ENCODE peak calls at places on chromosomes 11 and 22, in four cellular contexts. X is GM13977, E is NCI-H2081, Q is amniotic stem cell. J is an unnamed sample.

GRCh38 chr11:64296236-64296635 is 3.9 kb upstream of the CATSPERZ start:
- DNase-seq in Q (no peak), E (no peak), X (no peak), J (no peak)

GRCh38 chr22:23070418-23071162 is at the start of gene GNAZ:
- DNase-seq in E (no peak), X (peak; percentile 61), Q (no peak), J (peak; percentile 32)

GRCh38 chr22:48084041-48084748 is 1321.7 kb downstream of the TBC1D22A start:
- DNase-seq in E (no peak), Q (no peak), X (no peak), J (peak; percentile 36)

GRCh38 chr11:1640076-1640946 is 10.7 kb downstream of the KRTAP5-5 start:
- DNase-seq in Q (no peak), X (peak; percentile 75), E (no peak), J (no peak)

GRCh38 chr11:123517559-123518364 is 87.7 kb downstream of the GRAMD1B start:
- DNase-seq in Q (no peak), X (peak; percentile 65), E (no peak), J (peak; percentile 69)

GRCh38 chr11:1882265-1883238 is 9.1 kb downstream of the PRR33 start:
- DNase-seq in Q (peak; percentile 7), E (peak; percentile 69), X (peak; percentile 93), J (peak; percentile 66)

GRCh38 chr11:109140857-109141515 is 281.0 kb upstream of the C11orf87 start:
- DNase-seq in Q (no peak), X (no peak), E (no peak), J (no peak)

GRCh38 chr11:125062931-125063428 is at the start of gene SLC37A2:
- DNase-seq in E (no peak), X (peak; percentile 87), Q (peak; percentile 15), J (peak; percentile 85)

GRCh38 chr11:78420255-78420764 is 2.7 kb upstream of the GAB2 start:
- DNase-seq in E (peak; percentile 44), X (peak; percentile 38), Q (peak; percentile 52), J (no peak)

GRCh38 chr11:62543680-62544444 is 2.7 kb downstream of the AHNAK start:
- DNase-seq in Q (no peak), X (no peak), E (no peak), J (no peak)

GRCh38 chr11:109405671-109406070 is 16.3 kb upstream of the C11orf87 start:
- DNase-seq in E (no peak), X (no peak), Q (no peak), J (no peak)

GRCh38 chr22:31343235-31344191 is 2.6 kb downstream of the PATZ1 start:
- DNase-seq in E (peak; percentile 44), X (peak; percentile 46), Q (peak; percentile 13), J (peak; percentile 52)

GRCh38 chr22:30263883-30264282 is 2.8 kb downstream of the OSM start:
- DNase-seq in Q (no peak), E (no peak), X (no peak), J (no peak)

GRCh38 chr22:40878937-40879336 is 17.0 kb upstream of the DNAJB7 start:
- DNase-seq in Q (no peak), X (no peak), E (no peak), J (no peak)

GRCh38 chr11:102513869-102514268 is 16.7 kb downstream of the MMP7 start:
- DNase-seq in E (no peak), Q (no peak), X (no peak), J (no peak)

GRCh38 chr11:14386895-14387480 is 28.0 kb upstream of the RRAS2 start:
- DNase-seq in X (no peak), E (no peak), Q (no peak), J (no peak)

GRCh38 chr11:112165049-112165448 is 1.2 kb upstream of the IL18 start:
- DNase-seq in X (no peak), Q (no peak), E (no peak), J (no peak)

GRCh38 chr22:22750335-22751042 is 106.1 kb downstream of the GGTLC2 start:
- DNase-seq in E (no peak), X (no peak), Q (no peak), J (no peak)

GRCh38 chr22:32967285-32968101 is 90.7 kb downstream of the SYN3 start:
- DNase-seq in E (no peak), Q (no peak), X (no peak), J (no peak)

GRCh38 chr11:8389034-8389996 is 125.6 kb upstream of the LMO1 start:
- DNase-seq in X (no peak), Q (no peak), E (no peak), J (no peak)

GRCh38 chr11:15910761-15911160 is 445.6 kb downstream of the SOX6 start:
- DNase-seq in X (no peak), Q (no peak), E (no peak), J (no peak)

GRCh38 chr22:37314315-37315046 is 32.2 kb downstream of the CYTH4 start:
- DNase-seq in X (peak; percentile 66), E (no peak), Q (no peak), J (peak; percentile 51)

GRCh38 chr22:31436132-31436531 is 36.7 kb downstream of the DRG1 start:
- DNase-seq in E (no peak), Q (no peak), X (no peak), J (no peak)

GRCh38 chr11:19087658-19088057 is 27.1 kb upstream of the MRGPRX2 start:
- DNase-seq in Q (peak; percentile 7), E (no peak), X (no peak), J (no peak)

GRCh38 chr11:460331-461199 is 10.5 kb downstream of the PTDSS2 start:
- DNase-seq in Q (no peak), X (no peak), E (no peak), J (no peak)

GRCh38 chr11:57131080-57131790 is 50.5 kb upstream of the LRRC55 start:
- DNase-seq in X (no peak), Q (no peak), E (no peak), J (no peak)

GRCh38 chr22:45462034-45462655 is 40.5 kb upstream of the FBLN1 start:
- DNase-seq in E (no peak), Q (no peak), X (no peak), J (no peak)

GRCh38 chr22:46881373-46882118 is 119.1 kb downstream of the TBC1D22A start:
- DNase-seq in E (no peak), Q (no peak), X (no peak), J (no peak)

GRCh38 chr11:34252651-34253050 is 105.2 kb downstream of the ABTB2 start:
- DNase-seq in E (peak; percentile 43), Q (no peak), X (no peak), J (no peak)

GRCh38 chr22:23013612-23014011 is 56.7 kb upstream of the GNAZ start:
- DNase-seq in X (no peak), Q (no peak), E (no peak), J (no peak)

GRCh38 chr11:46120711-46121327 is 435 bp downstream of the PHF21A start:
- DNase-seq in E (peak; percentile 51), Q (no peak), X (no peak), J (peak; percentile 62)

GRCh38 chr22:31235076-31235475 is 23.0 kb downstream of the LIMK2 start:
- DNase-seq in Q (no peak), X (no peak), E (no peak), J (no peak)

GRCh38 chr11:115447273-115447864 is 56.8 kb downstream of the CADM1 start:
- DNase-seq in X (no peak), E (no peak), Q (no peak), J (no peak)

GRCh38 chr11:1077033-1077416 is 2.4 kb downstream of the MUC2 start:
- DNase-seq in Q (no peak), X (no peak), E (no peak), J (no peak)

GRCh38 chr22:26894362-26894761 is 237.0 kb downstream of the MIAT start:
- DNase-seq in X (no peak), E (no peak), Q (no peak), J (no peak)

GRCh38 chr11:47616726-47617416 is 22.7 kb upstream of the C1QTNF4 start:
- DNase-seq in X (no peak), Q (peak; percentile 67), E (peak; percentile 50), J (no peak)

GRCh38 chr22:38078046-38078840 is 5.7 kb downstream of the SLC16A8 start:
- DNase-seq in E (no peak), Q (no peak), X (no peak), J (no peak)

GRCh38 chr22:24106385-24107381 is 74.6 kb upstream of the SUSD2 start:
- DNase-seq in Q (no peak), X (peak; percentile 44), E (no peak), J (peak; percentile 32)

J was measured in GM06990.